ENCODE peak calls at places on chromosomes 4 and X, in eight cellular contexts. One of them, this sample, is unnamed.

GRCh38 chr4:183989931-183990330 is 84.8 kb downstream of the STOX2 start:
- DNase-seq in HFFc6: no peak
- DNase-seq in effector CD4-positive, alpha-beta T cell: no peak
- DNase-seq in GM03348: no peak
- DNase-seq in stimulated activated CD4-positive, alpha-beta T cell treated with anti-CD3 and anti-CD28 coated beads, Interleukin-4, amount 100 ng/mL, for 24 hours: no peak
- DNase-seq in DMS53: no peak
- DNase-seq in NCI-H1092 treated with DMSO at 0.1 percent for 48 hours: no peak
- DNase-seq in astrocyte of the hippocampus: no peak
- DNase-seq in this sample: no peak

GRCh38 chr4:25908491-25908901 is 5.5 kb upstream of the SMIM20 start:
- DNase-seq in effector CD4-positive, alpha-beta T cell: no peak
- DNase-seq in stimulated activated CD4-positive, alpha-beta T cell treated with anti-CD3 and anti-CD28 coated beads, Interleukin-4, amount 100 ng/mL, for 24 hours: no peak
- DNase-seq in NCI-H1092 treated with DMSO at 0.1 percent for 48 hours: no peak
- DNase-seq in DMS53: peak; percentile 86
- DNase-seq in GM03348: peak; percentile 92
- DNase-seq in HFFc6: peak; percentile 90
- DNase-seq in astrocyte of the hippocampus: peak; percentile 87
- DNase-seq in this sample: peak; percentile 84

GRCh38 chrX:64642482-64642881 is 247.2 kb upstream of the MTMR8 start:
- DNase-seq in DMS53: peak; percentile 34
- DNase-seq in GM03348: no peak
- DNase-seq in HFFc6: no peak
- DNase-seq in effector CD4-positive, alpha-beta T cell: no peak
- DNase-seq in NCI-H1092 treated with DMSO at 0.1 percent for 48 hours: no peak
- DNase-seq in astrocyte of the hippocampus: no peak
- DNase-seq in stimulated activated CD4-positive, alpha-beta T cell treated with anti-CD3 and anti-CD28 coated beads, Interleukin-4, amount 100 ng/mL, for 24 hours: no peak
- DNase-seq in this sample: no peak

GRCh38 chrX:1248381-1249061 is 20.1 kb upstream of the CSF2RA start:
- DNase-seq in astrocyte of the hippocampus: no peak
- DNase-seq in DMS53: no peak
- DNase-seq in NCI-H1092 treated with DMSO at 0.1 percent for 48 hours: no peak
- DNase-seq in GM03348: peak; percentile 20
- DNase-seq in stimulated activated CD4-positive, alpha-beta T cell treated with anti-CD3 and anti-CD28 coated beads, Interleukin-4, amount 100 ng/mL, for 24 hours: peak; percentile 35
- DNase-seq in effector CD4-positive, alpha-beta T cell: no peak
- DNase-seq in HFFc6: peak; percentile 35
- DNase-seq in this sample: no peak

GRCh38 chrX:82757614-82758013 is 750.5 kb upstream of the POU3F4 start:
- DNase-seq in HFFc6: no peak
- DNase-seq in stimulated activated CD4-positive, alpha-beta T cell treated with anti-CD3 and anti-CD28 coated beads, Interleukin-4, amount 100 ng/mL, for 24 hours: no peak
- DNase-seq in GM03348: no peak
- DNase-seq in astrocyte of the hippocampus: peak; percentile 18
- DNase-seq in NCI-H1092 treated with DMSO at 0.1 percent for 48 hours: no peak
- DNase-seq in DMS53: no peak
- DNase-seq in effector CD4-positive, alpha-beta T cell: no peak
- DNase-seq in this sample: no peak

GRCh38 chrX:121949041-121949760 is 901.8 kb downstream of the GLUD2 start:
- DNase-seq in stimulated activated CD4-positive, alpha-beta T cell treated with anti-CD3 and anti-CD28 coated beads, Interleukin-4, amount 100 ng/mL, for 24 hours: no peak
- DNase-seq in DMS53: no peak
- DNase-seq in effector CD4-positive, alpha-beta T cell: no peak
- DNase-seq in GM03348: no peak
- DNase-seq in NCI-H1092 treated with DMSO at 0.1 percent for 48 hours: no peak
- DNase-seq in HFFc6: no peak
- DNase-seq in astrocyte of the hippocampus: no peak
- DNase-seq in this sample: no peak

GRCh38 chr4:145347684-145348083 is 134.0 kb upstream of the SMAD1 start:
- DNase-seq in GM03348: peak; percentile 48
- DNase-seq in stimulated activated CD4-positive, alpha-beta T cell treated with anti-CD3 and anti-CD28 coated beads, Interleukin-4, amount 100 ng/mL, for 24 hours: no peak
- DNase-seq in DMS53: no peak
- DNase-seq in effector CD4-positive, alpha-beta T cell: no peak
- DNase-seq in HFFc6: no peak
- DNase-seq in NCI-H1092 treated with DMSO at 0.1 percent for 48 hours: no peak
- DNase-seq in astrocyte of the hippocampus: peak; percentile 86
- DNase-seq in this sample: peak; percentile 25

GRCh38 chr4:10806993-10807645 is 122.6 kb upstream of the CLNK start:
- DNase-seq in effector CD4-positive, alpha-beta T cell: no peak
- DNase-seq in stimulated activated CD4-positive, alpha-beta T cell treated with anti-CD3 and anti-CD28 coated beads, Interleukin-4, amount 100 ng/mL, for 24 hours: no peak
- DNase-seq in DMS53: no peak
- DNase-seq in NCI-H1092 treated with DMSO at 0.1 percent for 48 hours: peak; percentile 30
- DNase-seq in astrocyte of the hippocampus: no peak
- DNase-seq in GM03348: no peak
- DNase-seq in HFFc6: no peak
- DNase-seq in this sample: no peak

GRCh38 chr4:38226170-38226569 is 266.0 kb downstream of the PTTG2 start:
- DNase-seq in astrocyte of the hippocampus: no peak
- DNase-seq in NCI-H1092 treated with DMSO at 0.1 percent for 48 hours: no peak
- DNase-seq in DMS53: no peak
- DNase-seq in HFFc6: no peak
- DNase-seq in stimulated activated CD4-positive, alpha-beta T cell treated with anti-CD3 and anti-CD28 coated beads, Interleukin-4, amount 100 ng/mL, for 24 hours: no peak
- DNase-seq in effector CD4-positive, alpha-beta T cell: no peak
- DNase-seq in GM03348: no peak
- DNase-seq in this sample: no peak

GRCh38 chrX:16491461-16491860 is 158.5 kb upstream of the S100G start:
- DNase-seq in stimulated activated CD4-positive, alpha-beta T cell treated with anti-CD3 and anti-CD28 coated beads, Interleukin-4, amount 100 ng/mL, for 24 hours: no peak
- DNase-seq in effector CD4-positive, alpha-beta T cell: no peak
- DNase-seq in GM03348: no peak
- DNase-seq in HFFc6: no peak
- DNase-seq in DMS53: no peak
- DNase-seq in NCI-H1092 treated with DMSO at 0.1 percent for 48 hours: no peak
- DNase-seq in astrocyte of the hippocampus: no peak
- DNase-seq in this sample: no peak

GRCh38 chr4:20395160-20395773 is 143.6 kb downstream of the SLIT2 start:
- DNase-seq in effector CD4-positive, alpha-beta T cell: no peak
- DNase-seq in GM03348: no peak
- DNase-seq in HFFc6: peak; percentile 12
- DNase-seq in astrocyte of the hippocampus: peak; percentile 21
- DNase-seq in stimulated activated CD4-positive, alpha-beta T cell treated with anti-CD3 and anti-CD28 coated beads, Interleukin-4, amount 100 ng/mL, for 24 hours: peak; percentile 9
- DNase-seq in DMS53: peak; percentile 80
- DNase-seq in NCI-H1092 treated with DMSO at 0.1 percent for 48 hours: peak; percentile 60
- DNase-seq in this sample: no peak

GRCh38 chrX:12439396-12439795 is 301.1 kb downstream of the FRMPD4 start:
- DNase-seq in effector CD4-positive, alpha-beta T cell: no peak
- DNase-seq in stimulated activated CD4-positive, alpha-beta T cell treated with anti-CD3 and anti-CD28 coated beads, Interleukin-4, amount 100 ng/mL, for 24 hours: no peak
- DNase-seq in NCI-H1092 treated with DMSO at 0.1 percent for 48 hours: no peak
- DNase-seq in HFFc6: no peak
- DNase-seq in astrocyte of the hippocampus: no peak
- DNase-seq in DMS53: no peak
- DNase-seq in GM03348: no peak
- DNase-seq in this sample: no peak

GRCh38 chr4:185071412-185071811 is 53.1 kb downstream of the HELT start:
- DNase-seq in HFFc6: no peak
- DNase-seq in effector CD4-positive, alpha-beta T cell: no peak
- DNase-seq in stimulated activated CD4-positive, alpha-beta T cell treated with anti-CD3 and anti-CD28 coated beads, Interleukin-4, amount 100 ng/mL, for 24 hours: no peak
- DNase-seq in DMS53: no peak
- DNase-seq in NCI-H1092 treated with DMSO at 0.1 percent for 48 hours: no peak
- DNase-seq in GM03348: no peak
- DNase-seq in astrocyte of the hippocampus: no peak
- DNase-seq in this sample: no peak

GRCh38 chr4:102449751-102450352 is 51.3 kb upstream of the NFKB1 start:
- DNase-seq in effector CD4-positive, alpha-beta T cell: peak; percentile 56
- DNase-seq in NCI-H1092 treated with DMSO at 0.1 percent for 48 hours: peak; percentile 79
- DNase-seq in DMS53: peak; percentile 80
- DNase-seq in GM03348: peak; percentile 55
- DNase-seq in astrocyte of the hippocampus: peak; percentile 80
- DNase-seq in HFFc6: peak; percentile 46
- DNase-seq in stimulated activated CD4-positive, alpha-beta T cell treated with anti-CD3 and anti-CD28 coated beads, Interleukin-4, amount 100 ng/mL, for 24 hours: peak; percentile 66
- DNase-seq in this sample: peak; percentile 25

GRCh38 chrX:46978341-46979291 is 66.4 kb downstream of the JADE3 start:
- DNase-seq in astrocyte of the hippocampus: peak; percentile 59
- DNase-seq in effector CD4-positive, alpha-beta T cell: peak; percentile 56
- DNase-seq in DMS53: peak; percentile 87
- DNase-seq in HFFc6: peak; percentile 58
- DNase-seq in NCI-H1092 treated with DMSO at 0.1 percent for 48 hours: peak; percentile 31
- DNase-seq in stimulated activated CD4-positive, alpha-beta T cell treated with anti-CD3 and anti-CD28 coated beads, Interleukin-4, amount 100 ng/mL, for 24 hours: peak; percentile 75
- DNase-seq in GM03348: peak; percentile 45
- DNase-seq in this sample: peak; percentile 42

GRCh38 chr4:153936121-153936520 is 147.2 kb upstream of the SFRP2 start:
- DNase-seq in stimulated activated CD4-positive, alpha-beta T cell treated with anti-CD3 and anti-CD28 coated beads, Interleukin-4, amount 100 ng/mL, for 24 hours: no peak
- DNase-seq in DMS53: no peak
- DNase-seq in HFFc6: no peak
- DNase-seq in GM03348: no peak
- DNase-seq in effector CD4-positive, alpha-beta T cell: no peak
- DNase-seq in astrocyte of the hippocampus: no peak
- DNase-seq in NCI-H1092 treated with DMSO at 0.1 percent for 48 hours: no peak
- DNase-seq in this sample: no peak

GRCh38 chr4:139454111-139454600 is at the start of gene RAB33B:
- DNase-seq in stimulated activated CD4-positive, alpha-beta T cell treated with anti-CD3 and anti-CD28 coated beads, Interleukin-4, amount 100 ng/mL, for 24 hours: no peak
- DNase-seq in DMS53: peak; percentile 72
- DNase-seq in NCI-H1092 treated with DMSO at 0.1 percent for 48 hours: peak; percentile 57
- DNase-seq in astrocyte of the hippocampus: no peak
- DNase-seq in GM03348: no peak
- DNase-seq in effector CD4-positive, alpha-beta T cell: no peak
- DNase-seq in HFFc6: no peak
- DNase-seq in this sample: no peak

GRCh38 chrX:71652405-71652804 is 14.9 kb upstream of the LOC101059915 start:
- DNase-seq in stimulated activated CD4-positive, alpha-beta T cell treated with anti-CD3 and anti-CD28 coated beads, Interleukin-4, amount 100 ng/mL, for 24 hours: peak; percentile 68
- DNase-seq in astrocyte of the hippocampus: peak; percentile 61
- DNase-seq in HFFc6: peak; percentile 32
- DNase-seq in NCI-H1092 treated with DMSO at 0.1 percent for 48 hours: peak; percentile 51
- DNase-seq in DMS53: peak; percentile 81
- DNase-seq in effector CD4-positive, alpha-beta T cell: peak; percentile 47
- DNase-seq in GM03348: peak; percentile 55
- DNase-seq in this sample: peak; percentile 68

GRCh38 chr4:20675786-20676185 is 24.5 kb upstream of the PACRGL start:
- DNase-seq in effector CD4-positive, alpha-beta T cell: no peak
- DNase-seq in astrocyte of the hippocampus: no peak
- DNase-seq in GM03348: no peak
- DNase-seq in DMS53: no peak
- DNase-seq in NCI-H1092 treated with DMSO at 0.1 percent for 48 hours: no peak
- DNase-seq in HFFc6: no peak
- DNase-seq in stimulated activated CD4-positive, alpha-beta T cell treated with anti-CD3 and anti-CD28 coated beads, Interleukin-4, amount 100 ng/mL, for 24 hours: no peak
- DNase-seq in this sample: no peak

GRCh38 chr4:132227349-132228165 is 921.5 kb upstream of the PCDH10 start:
- DNase-seq in HFFc6: no peak
- DNase-seq in NCI-H1092 treated with DMSO at 0.1 percent for 48 hours: no peak
- DNase-seq in DMS53: peak; percentile 86
- DNase-seq in stimulated activated CD4-positive, alpha-beta T cell treated with anti-CD3 and anti-CD28 coated beads, Interleukin-4, amount 100 ng/mL, for 24 hours: no peak
- DNase-seq in astrocyte of the hippocampus: peak; percentile 15
- DNase-seq in GM03348: no peak
- DNase-seq in effector CD4-positive, alpha-beta T cell: no peak
- DNase-seq in this sample: peak; percentile 3